ENCODE peak calls at places on chromosomes 5 and 9, in five cellular contexts. R is substantia nigra, K is retinal pigment epithelial cell, G is brain microvascular endothelial cell, B is HCT116. S is an unnamed sample.

GRCh38 chr9:134210908-134211810 is 46.8 kb upstream of the RNU6ATAC start:
- DNase-seq in G (no peak), R (peak), K (no peak), B (no peak), S (no peak)

GRCh38 chr9:129270205-129270604 is 92.1 kb upstream of the IER5L start:
- DNase-seq in R (no peak), G (no peak), B (no peak), K (no peak), S (no peak)

GRCh38 chr5:138911441-138911840 is 36.3 kb upstream of the LRRTM2 start:
- DNase-seq in K (no peak), R (no peak), B (no peak), G (peak), S (no peak)

GRCh38 chr9:111852291-111852690 is 44.3 kb upstream of the UGCG start:
- DNase-seq in B (no peak), R (no peak), G (no peak), K (no peak), S (no peak)

GRCh38 chr5:170791325-170791954 is 7.9 kb downstream of the GABRP start:
- DNase-seq in R (peak), B (peak), G (peak), K (no peak), S (peak)

GRCh38 chr9:78745996-78746395 is 449.1 kb downstream of the PSAT1 start:
- DNase-seq in G (no peak), B (no peak), K (no peak), R (no peak), S (no peak)

GRCh38 chr9:137496601-137497375 is 37.7 kb upstream of the NSMF start:
- DNase-seq in G (no peak), B (no peak), K (no peak), R (no peak), S (no peak)

GRCh38 chr5:107364443-107365096 is 306.2 kb downstream of the EFNA5 start:
- DNase-seq in K (no peak), G (no peak), R (no peak), B (no peak), S (no peak)

GRCh38 chr9:113892861-113893491 is 16.9 kb downstream of the ZNF618 start:
- DNase-seq in R (no peak), K (no peak), B (no peak), G (no peak), S (no peak)

GRCh38 chr5:110977927-110978326 is 93.6 kb upstream of the TSLP start:
- DNase-seq in K (no peak), B (no peak), R (no peak), G (no peak), S (no peak)

GRCh38 chr9:114914139-114914538 is 16.3 kb downstream of the TNFSF8 start:
- DNase-seq in G (no peak), B (no peak), K (no peak), R (no peak), S (no peak)

GRCh38 chr5:103232393-103232999 is 26.1 kb upstream of the MACIR start:
- DNase-seq in G (peak), R (no peak), K (no peak), B (peak), S (no peak)

GRCh38 chr5:82287625-82288024 is 9.5 kb upstream of the RPS23 start:
- DNase-seq in B (no peak), K (no peak), G (no peak), R (no peak), S (no peak)

GRCh38 chr9:92327283-92327850 is 1.6 kb downstream of the CENPP start:
- DNase-seq in B (no peak), R (no peak), K (no peak), G (no peak), S (no peak)

GRCh38 chr5:52328220-52328619 is 459.5 kb upstream of the ITGA1 start:
- DNase-seq in R (no peak), K (no peak), G (no peak), B (no peak), S (no peak)

GRCh38 chr9:134602547-134603362 is 38.8 kb upstream of the COL5A1 start:
- DNase-seq in B (peak), R (no peak), G (peak), K (peak), S (no peak)

GRCh38 chr5:103849934-103850333 is 287.3 kb upstream of the NUDT12 start:
- DNase-seq in K (peak), G (peak), R (no peak), B (peak), S (peak)

GRCh38 chr5:151155149-151155776 is 2.3 kb downstream of the ANXA6 start:
- DNase-seq in R (no peak), G (no peak), B (no peak), K (no peak), S (no peak)

GRCh38 chr5:84436866-84437265 is 52.2 kb upstream of the EDIL3 start:
- DNase-seq in G (peak), B (no peak), K (no peak), R (no peak), S (no peak)

GRCh38 chr9:19994296-19994695 is 205.5 kb upstream of the SLC24A2 start:
- DNase-seq in B (no peak), R (no peak), K (peak), G (no peak), S (peak)

GRCh38 chr9:125959980-125960619 is 212.9 kb downstream of the PBX3 start:
- DNase-seq in B (no peak), R (no peak), G (no peak), K (no peak), S (no peak)

GRCh38 chr5:1380011-1380817 is 35.3 kb upstream of the CLPTM1L start:
- DNase-seq in K (no peak), B (no peak), G (no peak), R (no peak), S (no peak)

GRCh38 chr9:2053883-2054845 is 39.0 kb downstream of the SMARCA2 start:
- DNase-seq in R (no peak), G (no peak), B (no peak), K (peak), S (peak)

GRCh38 chr9:109704546-109704945 is 75.5 kb upstream of the PALM2AKAP2 start:
- DNase-seq in K (no peak), G (no peak), B (no peak), R (no peak), S (no peak)

GRCh38 chr9:1058826-1059225 is 8.7 kb downstream of the DMRT2 start:
- DNase-seq in G (no peak), K (no peak), R (no peak), B (no peak), S (no peak)

GRCh38 chr5:139658928-139659667 is 10.9 kb downstream of the CXXC5 start:
- DNase-seq in R (no peak), G (peak), K (no peak), B (no peak), S (no peak)

GRCh38 chr9:112793213-112793810 is 42.8 kb downstream of the SNX30 start:
- DNase-seq in R (peak), K (peak), G (peak), B (peak), S (no peak)

GRCh38 chr9:123225374-123225813 is 43.0 kb downstream of the STRBP start:
- DNase-seq in K (no peak), G (peak), R (no peak), B (peak), S (peak)

GRCh38 chr5:148268556-148268955 is at the start of gene SPINK13:
- DNase-seq in K (peak), R (no peak), G (peak), B (peak), S (peak)

GRCh38 chr9:137247135-137247915 is 3.8 kb upstream of the STPG3 start:
- DNase-seq in B (no peak), R (no peak), G (no peak), K (no peak), S (no peak)

GRCh38 chr5:141880961-141881801 is 3.0 kb upstream of the PCDH1 start:
- DNase-seq in B (no peak), G (no peak), R (no peak), K (no peak), S (no peak)

GRCh38 chr9:116860509-116861120 is 173.5 kb downstream of the TRIM32 start:
- DNase-seq in R (peak), G (peak), B (peak), K (peak), S (no peak)

GRCh38 chr5:80825780-80826460 is 134.2 kb upstream of the RASGRF2 start:
- DNase-seq in R (no peak), B (no peak), G (no peak), K (no peak), S (no peak)

GRCh38 chr9:419571-420156 is 205.0 kb downstream of the DOCK8 start:
- DNase-seq in K (peak), R (no peak), G (peak), B (no peak), S (no peak)

GRCh38 chr5:39224196-39224754 is 4.9 kb upstream of the FYB1 start:
- DNase-seq in R (no peak), B (no peak), K (peak), G (no peak), S (no peak)

GRCh38 chr9:17906204-17906840 is 327.5 kb downstream of the SH3GL2 start:
- DNase-seq in G (no peak), R (no peak), B (no peak), K (no peak), S (no peak)